ENCODE peak calls at places on chromosomes 5 and 9, in six cellular contexts. I is CD14-positive monocyte, O is stromal cell of bone marrow, E is midbrain, Q is cardiac septum, B is HuH-7.5. U is an unnamed sample.

GRCh38 chr5:167918492-167919267 is 372.8 kb upstream of the WWC1 start:
- DNase-seq in E (no peak), O (no peak), I (no peak), B (no peak), Q (no peak), U (peak)

GRCh38 chr5:10338996-10339903 is 14.2 kb upstream of the MARCHF6 start:
- DNase-seq in I (no peak), B (no peak), O (no peak), Q (no peak), E (peak), U (peak)

GRCh38 chr5:96657068-96657467 is 5.1 kb upstream of the CAST start:
- DNase-seq in Q (no peak), I (peak), E (no peak), B (no peak), O (peak), U (no peak)

GRCh38 chr9:74803366-74804017 is 84.2 kb downstream of the TRPM6 start:
- DNase-seq in B (no peak), O (no peak), Q (no peak), I (no peak), E (no peak), U (no peak)

GRCh38 chr5:88140396-88140862 is 128.2 kb downstream of the TMEM161B start:
- DNase-seq in I (no peak), E (peak), B (no peak), O (no peak), Q (no peak), U (peak)

GRCh38 chr9:100111235-100111634 is 12.2 kb downstream of the INVS start:
- DNase-seq in I (no peak), E (peak), Q (peak), O (peak), B (no peak), U (peak)

GRCh38 chr5:110289213-110289810 is 437.2 kb downstream of the TMEM232 start:
- DNase-seq in E (no peak), Q (no peak), B (no peak), I (no peak), O (no peak), U (no peak)

GRCh38 chr5:132479073-132479811 is 11.3 kb downstream of the IRF1 start:
- DNase-seq in I (no peak), O (no peak), Q (no peak), B (no peak), E (no peak), U (no peak)

U was measured in cerebellar cortex.